ENCODE peak calls at places on chromosomes 3 and 15, in ten cellular contexts. One of them, this sample, is unnamed.
A peak's percentile ranks its signal among the peaks of the same experiment; 100 is the strongest.

GRCh38 chr3:188900421-188900941 is 271.3 kb upstream of the TPRG1 start:
- DNase-seq in hepatocyte: no peak
- DNase-seq in endothelial cell: no peak
- DNase-seq in heart left ventricle: no peak
- DNase-seq in A673: peak; percentile 34
- DNase-seq in astrocyte of the spinal cord: peak; percentile 94
- DNase-seq in foreskin fibroblast: peak; percentile 83
- DNase-seq in fibroblast of the aortic adventitia: peak; percentile 97
- DNase-seq in bronchial epithelial cell: peak; percentile 93
- DNase-seq in IMR-90: peak; percentile 84
- DNase-seq in this sample: peak; percentile 42

GRCh38 chr3:107596639-107597038 is 73.9 kb downstream of the BBX start:
- DNase-seq in heart left ventricle: no peak
- DNase-seq in fibroblast of the aortic adventitia: no peak
- DNase-seq in bronchial epithelial cell: no peak
- DNase-seq in foreskin fibroblast: no peak
- DNase-seq in A673: no peak
- DNase-seq in endothelial cell: no peak
- DNase-seq in astrocyte of the spinal cord: no peak
- DNase-seq in hepatocyte: no peak
- DNase-seq in IMR-90: no peak
- DNase-seq in this sample: no peak

GRCh38 chr15:41967506-41968206 is 4.7 kb downstream of the EHD4 start:
- DNase-seq in foreskin fibroblast: peak; percentile 68
- DNase-seq in astrocyte of the spinal cord: peak; percentile 31
- DNase-seq in heart left ventricle: peak; percentile 53
- DNase-seq in fibroblast of the aortic adventitia: no peak
- DNase-seq in A673: peak; percentile 88
- DNase-seq in endothelial cell: no peak
- DNase-seq in hepatocyte: no peak
- DNase-seq in bronchial epithelial cell: peak; percentile 60
- DNase-seq in IMR-90: peak; percentile 36
- DNase-seq in this sample: no peak

GRCh38 chr3:186452517-186452916 is 90.5 kb upstream of the DGKG start:
- DNase-seq in foreskin fibroblast: peak; percentile 76
- DNase-seq in astrocyte of the spinal cord: peak; percentile 89
- DNase-seq in heart left ventricle: no peak
- DNase-seq in hepatocyte: peak; percentile 18
- DNase-seq in fibroblast of the aortic adventitia: peak; percentile 73
- DNase-seq in A673: peak; percentile 18
- DNase-seq in bronchial epithelial cell: peak; percentile 44
- DNase-seq in IMR-90: peak; percentile 80
- DNase-seq in endothelial cell: no peak
- DNase-seq in this sample: no peak

GRCh38 chr3:196207159-196207832 is 3.9 kb downstream of the ZDHHC19 start:
- DNase-seq in endothelial cell: no peak
- DNase-seq in astrocyte of the spinal cord: no peak
- DNase-seq in foreskin fibroblast: no peak
- DNase-seq in A673: no peak
- DNase-seq in fibroblast of the aortic adventitia: no peak
- DNase-seq in heart left ventricle: no peak
- DNase-seq in hepatocyte: no peak
- DNase-seq in IMR-90: no peak
- DNase-seq in bronchial epithelial cell: no peak
- DNase-seq in this sample: no peak

GRCh38 chr3:194270627-194271458 is 80.3 kb downstream of the CPN2 start:
- DNase-seq in astrocyte of the spinal cord: peak; percentile 55
- DNase-seq in fibroblast of the aortic adventitia: no peak
- DNase-seq in endothelial cell: no peak
- DNase-seq in hepatocyte: peak; percentile 64
- DNase-seq in IMR-90: no peak
- DNase-seq in bronchial epithelial cell: no peak
- DNase-seq in foreskin fibroblast: peak; percentile 71
- DNase-seq in A673: no peak
- DNase-seq in heart left ventricle: peak; percentile 95
- DNase-seq in this sample: no peak

GRCh38 chr3:57910988-57911387 is 97.2 kb upstream of the FLNB start:
- DNase-seq in foreskin fibroblast: peak; percentile 39
- DNase-seq in endothelial cell: peak; percentile 22
- DNase-seq in hepatocyte: no peak
- DNase-seq in heart left ventricle: no peak
- DNase-seq in bronchial epithelial cell: peak; percentile 29
- DNase-seq in astrocyte of the spinal cord: no peak
- DNase-seq in IMR-90: peak; percentile 28
- DNase-seq in fibroblast of the aortic adventitia: peak; percentile 18
- DNase-seq in A673: peak; percentile 5
- DNase-seq in this sample: no peak

GRCh38 chr3:41024031-41024836 is 175.1 kb upstream of the CTNNB1 start:
- DNase-seq in foreskin fibroblast: no peak
- DNase-seq in bronchial epithelial cell: no peak
- DNase-seq in astrocyte of the spinal cord: no peak
- DNase-seq in fibroblast of the aortic adventitia: no peak
- DNase-seq in IMR-90: no peak
- DNase-seq in A673: no peak
- DNase-seq in heart left ventricle: no peak
- DNase-seq in hepatocyte: no peak
- DNase-seq in endothelial cell: no peak
- DNase-seq in this sample: no peak

GRCh38 chr3:194686816-194687637 is 1.3 kb downstream of the FAM43A start:
- DNase-seq in IMR-90: peak; percentile 58
- DNase-seq in bronchial epithelial cell: peak; percentile 12
- DNase-seq in fibroblast of the aortic adventitia: peak; percentile 68
- DNase-seq in A673: peak; percentile 80
- DNase-seq in hepatocyte: peak; percentile 57
- DNase-seq in endothelial cell: peak; percentile 25
- DNase-seq in foreskin fibroblast: peak; percentile 78
- DNase-seq in astrocyte of the spinal cord: peak; percentile 54
- DNase-seq in heart left ventricle: peak; percentile 72
- DNase-seq in this sample: no peak

GRCh38 chr3:125186261-125186770 is 26.2 kb downstream of the SLC12A8 start:
- DNase-seq in IMR-90: peak; percentile 71
- DNase-seq in A673: peak; percentile 29
- DNase-seq in bronchial epithelial cell: no peak
- DNase-seq in hepatocyte: peak; percentile 32
- DNase-seq in fibroblast of the aortic adventitia: peak; percentile 54
- DNase-seq in heart left ventricle: no peak
- DNase-seq in endothelial cell: no peak
- DNase-seq in foreskin fibroblast: peak; percentile 76
- DNase-seq in astrocyte of the spinal cord: peak; percentile 44
- DNase-seq in this sample: no peak

GRCh38 chr3:58010562-58010961 is 2.3 kb downstream of the FLNB start:
- DNase-seq in hepatocyte: peak; percentile 27
- DNase-seq in bronchial epithelial cell: no peak
- DNase-seq in heart left ventricle: no peak
- DNase-seq in fibroblast of the aortic adventitia: no peak
- DNase-seq in IMR-90: peak; percentile 47
- DNase-seq in endothelial cell: no peak
- DNase-seq in astrocyte of the spinal cord: no peak
- DNase-seq in A673: no peak
- DNase-seq in foreskin fibroblast: no peak
- DNase-seq in this sample: no peak

GRCh38 chr3:44353355-44353924 is 14.9 kb downstream of the TCAIM start:
- DNase-seq in fibroblast of the aortic adventitia: no peak
- DNase-seq in A673: no peak
- DNase-seq in astrocyte of the spinal cord: no peak
- DNase-seq in foreskin fibroblast: no peak
- DNase-seq in endothelial cell: no peak
- DNase-seq in hepatocyte: no peak
- DNase-seq in heart left ventricle: no peak
- DNase-seq in bronchial epithelial cell: no peak
- DNase-seq in IMR-90: no peak
- DNase-seq in this sample: no peak

GRCh38 chr15:91380114-91380513 is 280.1 kb downstream of the SV2B start:
- DNase-seq in endothelial cell: no peak
- DNase-seq in bronchial epithelial cell: peak; percentile 22
- DNase-seq in foreskin fibroblast: no peak
- DNase-seq in fibroblast of the aortic adventitia: no peak
- DNase-seq in A673: no peak
- DNase-seq in astrocyte of the spinal cord: no peak
- DNase-seq in heart left ventricle: no peak
- DNase-seq in IMR-90: no peak
- DNase-seq in hepatocyte: no peak
- DNase-seq in this sample: no peak
- TF ChIP-seq CTCF in endothelial cell: no peak
- TF ChIP-seq CTCF in bronchial epithelial cell: no peak
- TF ChIP-seq CTCF in foreskin fibroblast: no peak
- TF ChIP-seq CTCF in fibroblast of the aortic adventitia: no peak
- TF ChIP-seq CTCF in A673: no peak
- TF ChIP-seq CTCF in astrocyte of the spinal cord: no peak
- TF ChIP-seq CTCF in heart left ventricle: no peak
- TF ChIP-seq CTCF in IMR-90: no peak
- TF ChIP-seq CTCF in hepatocyte: no peak
- TF ChIP-seq CTCF in this sample: peak; percentile 39

GRCh38 chr3:52017467-52018065 is 21.9 kb upstream of the RPL29 start:
- DNase-seq in heart left ventricle: no peak
- DNase-seq in endothelial cell: no peak
- DNase-seq in fibroblast of the aortic adventitia: no peak
- DNase-seq in A673: no peak
- DNase-seq in foreskin fibroblast: peak; percentile 25
- DNase-seq in bronchial epithelial cell: no peak
- DNase-seq in hepatocyte: no peak
- DNase-seq in astrocyte of the spinal cord: no peak
- DNase-seq in IMR-90: no peak
- DNase-seq in this sample: no peak

GRCh38 chr3:52015431-52016256 is 19.9 kb upstream of the RPL29 start:
- DNase-seq in astrocyte of the spinal cord: no peak
- DNase-seq in foreskin fibroblast: no peak
- DNase-seq in bronchial epithelial cell: no peak
- DNase-seq in endothelial cell: no peak
- DNase-seq in IMR-90: no peak
- DNase-seq in fibroblast of the aortic adventitia: no peak
- DNase-seq in hepatocyte: no peak
- DNase-seq in A673: no peak
- DNase-seq in heart left ventricle: no peak
- DNase-seq in this sample: no peak

GRCh38 chr3:52012699-52013098 is 17.0 kb upstream of the RPL29 start:
- DNase-seq in bronchial epithelial cell: no peak
- DNase-seq in fibroblast of the aortic adventitia: no peak
- DNase-seq in endothelial cell: no peak
- DNase-seq in foreskin fibroblast: no peak
- DNase-seq in heart left ventricle: no peak
- DNase-seq in astrocyte of the spinal cord: no peak
- DNase-seq in hepatocyte: no peak
- DNase-seq in A673: no peak
- DNase-seq in IMR-90: no peak
- DNase-seq in this sample: no peak

GRCh38 chr3:52013802-52014598 is 18.3 kb upstream of the RPL29 start:
- DNase-seq in A673: no peak
- DNase-seq in foreskin fibroblast: no peak
- DNase-seq in fibroblast of the aortic adventitia: no peak
- DNase-seq in endothelial cell: no peak
- DNase-seq in heart left ventricle: no peak
- DNase-seq in bronchial epithelial cell: no peak
- DNase-seq in hepatocyte: no peak
- DNase-seq in astrocyte of the spinal cord: no peak
- DNase-seq in IMR-90: no peak
- DNase-seq in this sample: no peak

DNA sequence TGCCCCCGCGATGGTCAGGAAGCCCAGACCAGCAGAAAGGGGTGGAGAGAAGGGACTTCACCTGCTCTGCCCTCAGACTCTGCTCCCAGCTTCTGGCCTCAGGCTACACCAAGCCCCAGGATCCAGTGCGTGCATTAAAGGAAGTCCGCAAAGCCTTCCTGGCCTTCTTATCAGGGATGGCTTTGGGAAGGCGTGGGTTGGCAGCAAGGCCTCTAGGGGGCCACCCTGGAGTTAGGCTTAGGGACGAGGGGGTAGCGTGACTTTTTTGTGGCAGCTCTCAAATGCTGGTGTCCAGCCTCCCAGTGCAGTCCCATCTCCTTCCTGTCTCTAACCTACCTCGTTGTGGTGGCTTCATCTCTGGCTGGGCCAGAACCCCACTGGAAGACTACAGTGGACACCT is 18.9 kb upstream of the RPL29 start:
- DNase-seq in fibroblast of the aortic adventitia: no peak
- DNase-seq in endothelial cell: peak; percentile 33
- DNase-seq in bronchial epithelial cell: no peak
- DNase-seq in hepatocyte: peak; percentile 40
- DNase-seq in astrocyte of the spinal cord: no peak
- DNase-seq in A673: peak; percentile 47
- DNase-seq in IMR-90: no peak
- DNase-seq in heart left ventricle: no peak
- DNase-seq in foreskin fibroblast: peak; percentile 39
- DNase-seq in this sample: no peak
- TF ChIP-seq CTCF in fibroblast of the aortic adventitia: peak; percentile 42
- TF ChIP-seq CTCF in endothelial cell: peak; percentile 30
- TF ChIP-seq CTCF in bronchial epithelial cell: peak; percentile 25
- TF ChIP-seq CTCF in hepatocyte: peak; percentile 20
- TF ChIP-seq CTCF in astrocyte of the spinal cord: peak; percentile 44
- TF ChIP-seq CTCF in A673: peak; percentile 40
- TF ChIP-seq CTCF in IMR-90: peak; percentile 34
- TF ChIP-seq CTCF in heart left ventricle: peak; percentile 20
- TF ChIP-seq CTCF in foreskin fibroblast: peak; percentile 22
- TF ChIP-seq CTCF in this sample: no peak

GRCh38 chr3:122774564-122774963 is 19.1 kb downstream of the HSPBAP1 start:
- DNase-seq in hepatocyte: no peak
- DNase-seq in A673: no peak
- DNase-seq in fibroblast of the aortic adventitia: no peak
- DNase-seq in bronchial epithelial cell: peak; percentile 65
- DNase-seq in endothelial cell: no peak
- DNase-seq in IMR-90: peak; percentile 75
- DNase-seq in heart left ventricle: no peak
- DNase-seq in astrocyte of the spinal cord: no peak
- DNase-seq in foreskin fibroblast: peak; percentile 79
- DNase-seq in this sample: no peak
- TF ChIP-seq CTCF in hepatocyte: no peak
- TF ChIP-seq CTCF in A673: no peak
- TF ChIP-seq CTCF in fibroblast of the aortic adventitia: no peak
- TF ChIP-seq CTCF in bronchial epithelial cell: no peak
- TF ChIP-seq CTCF in endothelial cell: no peak
- TF ChIP-seq CTCF in IMR-90: no peak
- TF ChIP-seq CTCF in heart left ventricle: no peak
- TF ChIP-seq CTCF in astrocyte of the spinal cord: no peak
- TF ChIP-seq CTCF in foreskin fibroblast: peak; percentile 18
- TF ChIP-seq CTCF in this sample: peak; percentile 23

GRCh38 chr15:57503051-57503702 is 88.5 kb upstream of the MYZAP start:
- DNase-seq in astrocyte of the spinal cord: no peak
- DNase-seq in fibroblast of the aortic adventitia: no peak
- DNase-seq in heart left ventricle: no peak
- DNase-seq in endothelial cell: peak; percentile 37
- DNase-seq in hepatocyte: no peak
- DNase-seq in IMR-90: no peak
- DNase-seq in A673: no peak
- DNase-seq in bronchial epithelial cell: peak; percentile 30
- DNase-seq in foreskin fibroblast: no peak
- DNase-seq in this sample: no peak
- TF ChIP-seq CTCF in astrocyte of the spinal cord: peak; percentile 18
- TF ChIP-seq CTCF in fibroblast of the aortic adventitia: no peak
- TF ChIP-seq CTCF in heart left ventricle: no peak
- TF ChIP-seq CTCF in endothelial cell: peak; percentile 31
- TF ChIP-seq CTCF in hepatocyte: peak; percentile 8
- TF ChIP-seq CTCF in IMR-90: peak; percentile 10
- TF ChIP-seq CTCF in A673: peak; percentile 34
- TF ChIP-seq CTCF in bronchial epithelial cell: peak; percentile 31
- TF ChIP-seq CTCF in foreskin fibroblast: peak; percentile 18
- TF ChIP-seq CTCF in this sample: peak; percentile 25

DNA sequence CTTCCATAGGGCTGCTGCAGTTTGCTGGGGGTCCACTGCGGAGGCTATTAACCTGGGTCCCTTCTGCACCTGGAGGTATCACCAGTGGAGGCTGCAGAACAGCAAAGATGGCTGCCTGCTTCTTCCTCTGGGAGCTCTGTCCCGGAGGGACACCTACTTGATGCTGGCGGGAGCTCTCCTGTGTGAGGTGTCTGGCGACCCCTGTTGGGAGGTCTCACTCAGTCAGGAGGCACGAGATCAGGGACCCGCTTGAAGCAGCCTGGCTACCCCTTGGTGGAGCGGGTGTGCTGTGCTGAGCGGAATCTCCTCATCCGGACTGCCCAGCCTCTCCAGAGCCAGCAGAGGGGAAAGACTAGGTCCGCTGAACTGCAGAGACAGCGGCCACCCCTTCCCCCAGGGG is 56.0 kb upstream of the CTXND1 start:
- DNase-seq in bronchial epithelial cell: no peak
- DNase-seq in endothelial cell: no peak
- DNase-seq in heart left ventricle: no peak
- DNase-seq in A673: no peak
- DNase-seq in IMR-90: no peak
- DNase-seq in fibroblast of the aortic adventitia: no peak
- DNase-seq in hepatocyte: no peak
- DNase-seq in foreskin fibroblast: no peak
- DNase-seq in astrocyte of the spinal cord: no peak
- DNase-seq in this sample: no peak
- TF ChIP-seq CTCF in bronchial epithelial cell: no peak
- TF ChIP-seq CTCF in endothelial cell: no peak
- TF ChIP-seq CTCF in heart left ventricle: no peak
- TF ChIP-seq CTCF in A673: peak; percentile 31
- TF ChIP-seq CTCF in IMR-90: no peak
- TF ChIP-seq CTCF in fibroblast of the aortic adventitia: no peak
- TF ChIP-seq CTCF in hepatocyte: no peak
- TF ChIP-seq CTCF in foreskin fibroblast: no peak
- TF ChIP-seq CTCF in astrocyte of the spinal cord: no peak
- TF ChIP-seq CTCF in this sample: no peak